ENCODE peak calls at places on chromosome 17, in five cellular contexts. C is GM03348; R is activated naive CD4-positive, alpha-beta T cell treated with anti-CD3 and anti-CD28 coated beads for 36 hours; I is AG10803; P is NCI-H1092. T is an unnamed sample.

GRCh38 chr17:54435966-54436365 is 464.7 kb upstream of the TOM1L1 start:
- DNase-seq in C (no peak), R (no peak), I (no peak), P (no peak), T (no peak)

GRCh38 chr17:18877104-18877503 is 19.2 kb downstream of the PRPSAP2 start:
- DNase-seq in C (no peak), R (no peak), I (peak; percentile 21), P (no peak), T (no peak)

GRCh38 chr17:74954115-74954514 is 18.4 kb downstream of the OTOP3 start:
- DNase-seq in C (no peak), R (no peak), I (no peak), P (no peak), T (no peak)

GRCh38 chr17:17502741-17503565 is 6.8 kb upstream of the RASD1 start:
- DNase-seq in C (no peak), R (no peak), I (no peak), P (no peak), T (no peak)

GRCh38 chr17:68439656-68440290 is 17.5 kb downstream of the WIPI1 start:
- DNase-seq in C (no peak), R (no peak), I (no peak), P (no peak), T (no peak)

GRCh38 chr17:50290074-50290702 is 15.9 kb downstream of the TMEM92 start:
- DNase-seq in C (peak; percentile 93), R (peak; percentile 52), I (peak; percentile 99), P (no peak), T (peak; percentile 25)

GRCh38 chr17:57114085-57114673 is 29.1 kb downstream of the AKAP1 start:
- DNase-seq in C (peak; percentile 56), R (peak; percentile 75), I (peak; percentile 9), P (no peak), T (peak; percentile 55)

GRCh38 chr17:10021239-10021638 is 116.2 kb upstream of the RCVRN start:
- DNase-seq in C (no peak), R (no peak), I (peak; percentile 38), P (no peak), T (peak; percentile 9)

GRCh38 chr17:9729034-9729650 is 62.2 kb downstream of the DHRS7C start:
- DNase-seq in C (peak; percentile 77), R (peak; percentile 21), I (peak; percentile 58), P (no peak), T (no peak)

GRCh38 chr17:74957935-74958549 is 14.5 kb downstream of the HID1 start:
- DNase-seq in C (peak; percentile 90), R (peak; percentile 86), I (peak; percentile 31), P (peak; percentile 24), T (peak; percentile 72)

GRCh38 chr17:50196826-50197225 is 4.6 kb downstream of the COL1A1 start:
- DNase-seq in C (no peak), R (no peak), I (peak; percentile 90), P (no peak), T (no peak)

GRCh38 chr17:2202302-2202995 is 101.1 kb downstream of the SMG6 start:
- DNase-seq in C (no peak), R (no peak), I (no peak), P (no peak), T (no peak)

GRCh38 chr17:9647014-9647413 is 1.7 kb downstream of the USP43 start:
- DNase-seq in C (no peak), R (no peak), I (no peak), P (no peak), T (peak; percentile 34)

GRCh38 chr17:47925677-47925987 is 15.7 kb upstream of the PNPO start:
- DNase-seq in C (no peak), R (no peak), I (no peak), P (no peak), T (no peak)

GRCh38 chr17:74731347-74731605 is 5.8 kb upstream of the RAB37 start:
- DNase-seq in C (no peak), R (no peak), I (no peak), P (no peak), T (no peak)

GRCh38 chr17:65660947-65661346 is 99.5 kb upstream of the AXIN2 start:
- DNase-seq in C (peak; percentile 36), R (peak; percentile 9), I (peak; percentile 83), P (no peak), T (no peak)

GRCh38 chr17:66302761-66303626 is 581 bp downstream of the PRKCA start:
- DNase-seq in C (peak; percentile 68), R (peak; percentile 57), I (peak; percentile 59), P (peak; percentile 18), T (peak; percentile 80)

GRCh38 chr17:17236295-17237025 is 508 bp downstream of the FLCN start:
- DNase-seq in C (peak; percentile 51), R (peak; percentile 9), I (peak; percentile 49), P (no peak), T (peak; percentile 40)

GRCh38 chr17:52986056-52986662 is 827.6 kb upstream of the CA10 start:
- DNase-seq in C (no peak), R (no peak), I (no peak), P (no peak), T (no peak)

GRCh38 chr17:14918540-14918939 is 346.6 kb downstream of the PMP22 start:
- DNase-seq in C (peak; percentile 7), R (no peak), I (peak; percentile 35), P (no peak), T (no peak)

GRCh38 chr17:78258323-78259229 is 27.1 kb downstream of the TMEM235 start:
- DNase-seq in C (no peak), R (peak; percentile 95), I (no peak), P (no peak), T (no peak)

GRCh38 chr17:57235124-57235523 is 21.2 kb upstream of the MSI2 start:
- DNase-seq in C (no peak), R (no peak), I (no peak), P (no peak), T (no peak)

GRCh38 chr17:76577876-76578275 is 7.8 kb downstream of the ST6GALNAC2 start:
- DNase-seq in C (no peak), R (no peak), I (no peak), P (no peak), T (no peak)

GRCh38 chr17:83145358-83145738 is 65.9 kb downstream of the METRNL start:
- DNase-seq in C (no peak), R (no peak), I (no peak), P (no peak), T (no peak)

GRCh38 chr17:81115219-81115618 is 50.1 kb upstream of the PVALEF start:
- DNase-seq in C (no peak), R (no peak), I (no peak), P (no peak), T (no peak)

GRCh38 chr17:19867654-19868395 is at the start of gene ULK2:
- DNase-seq in C (peak; percentile 89), R (peak; percentile 49), I (peak; percentile 86), P (peak; percentile 3), T (peak; percentile 54)

GRCh38 chr17:2090804-2091534 is 36.1 kb downstream of the HIC1 start:
- DNase-seq in C (peak; percentile 93), R (no peak), I (peak; percentile 96), P (no peak), T (peak; percentile 28)

GRCh38 chr17:39769974-39770587 is 32.3 kb downstream of the GRB7 start:
- DNase-seq in C (no peak), R (peak; percentile 86), I (no peak), P (no peak), T (no peak)

GRCh38 chr17:52383493-52384100 is 225.1 kb upstream of the CA10 start:
- DNase-seq in C (peak; percentile 12), R (peak; percentile 53), I (no peak), P (peak; percentile 67), T (peak; percentile 42)

GRCh38 chr17:68792042-68792685 is 163.0 kb downstream of the ABCA8 start:
- DNase-seq in C (peak; percentile 35), R (no peak), I (peak; percentile 89), P (no peak), T (no peak)

GRCh38 chr17:40326832-40327199 is 17.8 kb downstream of the RARA start:
- DNase-seq in C (no peak), R (no peak), I (no peak), P (no peak), T (no peak)